ENCODE peak calls at places on chromosome 15, in four cellular contexts. One of them, this sample, is unnamed.

GRCh38 chr15:41018534-41018933 is 65.3 kb downstream of the CHAC1 start:
- DNase-seq in epithelial cell of esophagus: peak
- DNase-seq in activated B cell treated with CpG ODN at 0.5 μM for 24 hours: no peak
- DNase-seq in upper lobe of right lung: no peak
- DNase-seq in this sample: no peak

GRCh38 chr15:65330934-65331645 is 26.6 kb downstream of the RNU5B-1 start:
- DNase-seq in upper lobe of right lung: no peak
- DNase-seq in epithelial cell of esophagus: no peak
- DNase-seq in activated B cell treated with CpG ODN at 0.5 μM for 24 hours: no peak
- DNase-seq in this sample: peak

GRCh38 chr15:96553006-96553405 is 222.5 kb downstream of the NR2F2 start:
- DNase-seq in activated B cell treated with CpG ODN at 0.5 μM for 24 hours: no peak
- DNase-seq in epithelial cell of esophagus: peak
- DNase-seq in upper lobe of right lung: no peak
- DNase-seq in this sample: no peak

GRCh38 chr15:96428742-96429141 is 98.2 kb downstream of the NR2F2 start:
- DNase-seq in upper lobe of right lung: no peak
- DNase-seq in epithelial cell of esophagus: peak
- DNase-seq in activated B cell treated with CpG ODN at 0.5 μM for 24 hours: no peak
- DNase-seq in this sample: no peak

GRCh38 chr15:74653426-74654082 is 37.9 kb downstream of the CLK3 start:
- DNase-seq in activated B cell treated with CpG ODN at 0.5 μM for 24 hours: no peak
- DNase-seq in upper lobe of right lung: no peak
- DNase-seq in epithelial cell of esophagus: peak
- DNase-seq in this sample: no peak

GRCh38 chr15:37106490-37107001 is 6.2 kb upstream of the MEIS2 start:
- DNase-seq in activated B cell treated with CpG ODN at 0.5 μM for 24 hours: no peak
- DNase-seq in upper lobe of right lung: no peak
- DNase-seq in epithelial cell of esophagus: peak
- DNase-seq in this sample: peak

GRCh38 chr15:99137111-99137546 is 32.2 kb downstream of the SYNM start:
- DNase-seq in epithelial cell of esophagus: no peak
- DNase-seq in activated B cell treated with CpG ODN at 0.5 μM for 24 hours: no peak
- DNase-seq in upper lobe of right lung: no peak
- DNase-seq in this sample: peak

GRCh38 chr15:80773122-80773551 is 6.0 kb upstream of the CEMIP start:
- DNase-seq in activated B cell treated with CpG ODN at 0.5 μM for 24 hours: no peak
- DNase-seq in upper lobe of right lung: no peak
- DNase-seq in epithelial cell of esophagus: no peak
- DNase-seq in this sample: no peak

GRCh38 chr15:60115579-60116415 is 111.7 kb downstream of the FOXB1 start:
- DNase-seq in upper lobe of right lung: no peak
- DNase-seq in activated B cell treated with CpG ODN at 0.5 μM for 24 hours: no peak
- DNase-seq in epithelial cell of esophagus: no peak
- DNase-seq in this sample: no peak